ENCODE peak calls at places on chromosome 20, in seven cellular contexts. M is upper lobe of right lung; Y is neural progenitor cell; F is RPMI7951; T is Jurkat, Clone E6-1; E is astrocyte of the spinal cord; U is erythroblast. I is an unnamed sample.
A peak's percentile ranks its signal among the peaks of the same experiment; 100 is the strongest.

GRCh38 chr20:56420940-56421688 is 9.1 kb downstream of the CASS4 start:
- DNase-seq in U (no peak), T (no peak), F (no peak), E (no peak), Y (no peak), M (no peak), I (no peak)

GRCh38 chr20:48875914-48876240 is 45.6 kb upstream of the ARFGEF2 start:
- DNase-seq in T (no peak), Y (no peak), E (no peak), F (no peak), M (no peak), U (peak; percentile 16), I (no peak)

GRCh38 chr20:57818418-57818817 is 108.6 kb upstream of the PMEPA1 start:
- DNase-seq in E (no peak), Y (no peak), T (no peak), U (no peak), M (no peak), F (no peak), I (no peak)

GRCh38 chr20:58982406-58983114 is 1.5 kb downstream of the NELFCD start:
- DNase-seq in Y (no peak), M (no peak), F (no peak), U (peak; percentile 92), T (no peak), E (no peak), I (no peak)

GRCh38 chr20:38764563-38765355 is 16.5 kb downstream of the ACTR5 start:
- DNase-seq in E (peak; percentile 81), F (peak; percentile 90), T (no peak), U (peak; percentile 56), Y (no peak), M (no peak), I (no peak)

GRCh38 chr20:58603656-58604184 is 47.4 kb upstream of the STX16 start:
- DNase-seq in Y (no peak), M (no peak), F (peak; percentile 41), T (no peak), E (no peak), U (no peak), I (no peak)

GRCh38 chr20:41643504-41643938 is 25.3 kb upstream of the CHD6 start:
- DNase-seq in Y (peak; percentile 41), U (peak; percentile 77), T (no peak), F (peak; percentile 80), M (peak; percentile 71), E (peak; percentile 37), I (no peak)

GRCh38 chr20:5001174-5002076 is at the start of gene SLC23A2:
- DNase-seq in T (no peak), E (no peak), U (peak; percentile 64), Y (peak; percentile 66), M (peak; percentile 79), F (peak; percentile 41), I (no peak)

GRCh38 chr20:16387661-16388060 is 185.6 kb downstream of the KIF16B start:
- DNase-seq in U (no peak), F (no peak), Y (no peak), M (no peak), E (no peak), T (no peak), I (no peak)

GRCh38 chr20:58309607-58310290 is at the start of gene RAB22A:
- DNase-seq in Y (peak; percentile 95), F (peak; percentile 80), M (peak; percentile 92), T (no peak), E (peak; percentile 77), U (peak; percentile 89), I (no peak)

GRCh38 chr20:48359692-48360337 is 468.0 kb downstream of the PREX1 start:
- DNase-seq in E (no peak), Y (no peak), M (no peak), F (no peak), U (no peak), T (no peak), I (no peak)

GRCh38 chr20:4569092-4569491 is 152.6 kb upstream of the PRND start:
- DNase-seq in M (no peak), F (no peak), T (no peak), Y (no peak), U (peak; percentile 5), E (no peak), I (no peak)

GRCh38 chr20:62433655-62434054 is 6.3 kb upstream of the RBBP8NL start:
- DNase-seq in T (no peak), F (no peak), Y (no peak), M (no peak), U (no peak), E (no peak), I (no peak)

GRCh38 chr20:64065973-64066341 is 3.0 kb downstream of the TCEA2 start:
- DNase-seq in F (peak; percentile 81), E (peak; percentile 81), U (peak; percentile 21), Y (no peak), T (peak; percentile 81), M (no peak), I (no peak)

GRCh38 chr20:8473459-8473858 is 341.4 kb downstream of the PLCB1 start:
- DNase-seq in U (no peak), E (no peak), M (no peak), Y (no peak), T (no peak), F (no peak), I (no peak)

GRCh38 chr20:46349742-46350056 is 41.4 kb upstream of the CDH22 start:
- DNase-seq in Y (no peak), M (no peak), U (no peak), T (no peak), E (no peak), F (no peak), I (no peak)

GRCh38 chr20:50285376-50286173 is 94.9 kb downstream of the CEBPB start:
- DNase-seq in F (peak; percentile 81), U (no peak), M (no peak), T (no peak), E (peak; percentile 71), Y (no peak), I (no peak)

GRCh38 chr20:47160240-47160639 is 196.3 kb downstream of the ZMYND8 start:
- DNase-seq in T (no peak), M (no peak), F (no peak), U (no peak), E (no peak), Y (no peak), I (no peak)

GRCh38 chr20:18979132-18979531 is 165.5 kb downstream of the SCP2D1 start:
- DNase-seq in E (no peak), Y (no peak), M (no peak), T (no peak), F (no peak), U (no peak), I (no peak)

GRCh38 chr20:57048027-57048869 is 218.2 kb downstream of the BMP7 start:
- DNase-seq in U (peak; percentile 22), T (peak; percentile 67), E (peak; percentile 12), M (peak; percentile 63), Y (peak; percentile 80), F (peak; percentile 100), I (no peak)

GRCh38 chr20:17961600-17961965 is 7.0 kb downstream of the SNX5 start:
- DNase-seq in T (no peak), E (peak; percentile 36), F (no peak), M (no peak), U (no peak), Y (no peak), I (no peak)

GRCh38 chr20:12700701-12701100 is 308.1 kb upstream of the SPTLC3 start:
- DNase-seq in F (no peak), M (no peak), U (no peak), Y (no peak), T (no peak), E (no peak), I (no peak)